ENCODE peak calls at places on chromosomes 7 and 10, in six cellular contexts. One of them, this sample, is unnamed.
A peak's percentile ranks its signal among the peaks of the same experiment; 100 is the strongest.

GRCh38 chr10:122172311-122173008 is 98.6 kb upstream of the BTBD16 start:
- DNase-seq in ascending aorta: no peak
- DNase-seq in IMR-90: no peak
- DNase-seq in HL-60: no peak
- DNase-seq in endodermal cell: no peak
- DNase-seq in endothelial cell of umbilical vein: no peak
- DNase-seq in this sample: no peak

GRCh38 chr7:128026551-128026950 is 4.7 kb downstream of the LRRC4 start:
- DNase-seq in endodermal cell: no peak
- DNase-seq in ascending aorta: no peak
- DNase-seq in IMR-90: no peak
- DNase-seq in HL-60: no peak
- DNase-seq in endothelial cell of umbilical vein: no peak
- DNase-seq in this sample: no peak

GRCh38 chr10:129756912-129757861 is 206.9 kb downstream of the EBF3 start:
- DNase-seq in endodermal cell: peak; percentile 42
- DNase-seq in HL-60: peak; percentile 49
- DNase-seq in ascending aorta: no peak
- DNase-seq in IMR-90: no peak
- DNase-seq in endothelial cell of umbilical vein: no peak
- DNase-seq in this sample: peak; percentile 16

GRCh38 chr7:234041-234711 is 41.8 kb downstream of the FAM20C start:
- DNase-seq in endodermal cell: no peak
- DNase-seq in endothelial cell of umbilical vein: no peak
- DNase-seq in ascending aorta: no peak
- DNase-seq in IMR-90: peak; percentile 21
- DNase-seq in HL-60: no peak
- DNase-seq in this sample: no peak

GRCh38 chr10:13140627-13141190 is 20.6 kb upstream of the MCM10 start:
- DNase-seq in ascending aorta: no peak
- DNase-seq in IMR-90: no peak
- DNase-seq in endodermal cell: no peak
- DNase-seq in HL-60: no peak
- DNase-seq in endothelial cell of umbilical vein: no peak
- DNase-seq in this sample: no peak

GRCh38 chr10:22475857-22476600 is 130.7 kb downstream of the SPAG6 start:
- DNase-seq in ascending aorta: no peak
- DNase-seq in endothelial cell of umbilical vein: no peak
- DNase-seq in IMR-90: no peak
- DNase-seq in endodermal cell: no peak
- DNase-seq in HL-60: peak; percentile 1
- DNase-seq in this sample: peak; percentile 4

GRCh38 chr10:121511943-121512342 is 86.3 kb downstream of the FGFR2 start:
- DNase-seq in endothelial cell of umbilical vein: no peak
- DNase-seq in endodermal cell: no peak
- DNase-seq in HL-60: no peak
- DNase-seq in ascending aorta: no peak
- DNase-seq in IMR-90: no peak
- DNase-seq in this sample: no peak

GRCh38 chr10:119316729-119317097 is 109.3 kb downstream of the GRK5 start:
- DNase-seq in IMR-90: peak; percentile 92
- DNase-seq in HL-60: no peak
- DNase-seq in endothelial cell of umbilical vein: peak; percentile 67
- DNase-seq in ascending aorta: no peak
- DNase-seq in endodermal cell: peak; percentile 70
- DNase-seq in this sample: peak; percentile 78

GRCh38 chr10:5534051-5534821 is 9.5 kb downstream of the CALML3 start:
- DNase-seq in IMR-90: no peak
- DNase-seq in ascending aorta: no peak
- DNase-seq in endothelial cell of umbilical vein: no peak
- DNase-seq in endodermal cell: peak; percentile 27
- DNase-seq in HL-60: no peak
- DNase-seq in this sample: no peak

GRCh38 chr7:13880789-13881188 is 108.7 kb downstream of the ETV1 start:
- DNase-seq in endothelial cell of umbilical vein: no peak
- DNase-seq in HL-60: no peak
- DNase-seq in ascending aorta: no peak
- DNase-seq in IMR-90: peak; percentile 91
- DNase-seq in endodermal cell: no peak
- DNase-seq in this sample: peak; percentile 63

GRCh38 chr10:82934429-82934828 is 1059.4 kb downstream of the NRG3 start:
- DNase-seq in ascending aorta: no peak
- DNase-seq in IMR-90: no peak
- DNase-seq in HL-60: no peak
- DNase-seq in endothelial cell of umbilical vein: peak; percentile 19
- DNase-seq in endodermal cell: peak; percentile 54
- DNase-seq in this sample: peak; percentile 13

GRCh38 chr10:84310470-84310869 is 17.9 kb upstream of the CCSER2 start:
- DNase-seq in ascending aorta: no peak
- DNase-seq in HL-60: no peak
- DNase-seq in endodermal cell: no peak
- DNase-seq in IMR-90: peak; percentile 86
- DNase-seq in endothelial cell of umbilical vein: no peak
- DNase-seq in this sample: peak; percentile 45

GRCh38 chr7:101875215-101875846 is 57.9 kb downstream of the CUX1 start:
- DNase-seq in ascending aorta: no peak
- DNase-seq in endodermal cell: no peak
- DNase-seq in IMR-90: no peak
- DNase-seq in HL-60: no peak
- DNase-seq in endothelial cell of umbilical vein: no peak
- DNase-seq in this sample: no peak

GRCh38 chr10:65419629-65420028 is 1506.2 kb upstream of the LRRTM3 start:
- DNase-seq in ascending aorta: no peak
- DNase-seq in endothelial cell of umbilical vein: peak; percentile 39
- DNase-seq in HL-60: no peak
- DNase-seq in IMR-90: no peak
- DNase-seq in endodermal cell: no peak
- DNase-seq in this sample: no peak

GRCh38 chr7:132045002-132045401 is 488.6 kb upstream of the PODXL start:
- DNase-seq in ascending aorta: no peak
- DNase-seq in endothelial cell of umbilical vein: no peak
- DNase-seq in IMR-90: no peak
- DNase-seq in endodermal cell: no peak
- DNase-seq in HL-60: no peak
- DNase-seq in this sample: no peak

GRCh38 chr10:132548869-132549268 is 11.3 kb downstream of the INPP5A start:
- DNase-seq in endodermal cell: no peak
- DNase-seq in HL-60: no peak
- DNase-seq in ascending aorta: no peak
- DNase-seq in endothelial cell of umbilical vein: no peak
- DNase-seq in IMR-90: no peak
- DNase-seq in this sample: no peak

GRCh38 chr7:2431260-2431867 is 28.0 kb downstream of the CHST12 start:
- DNase-seq in ascending aorta: no peak
- DNase-seq in IMR-90: no peak
- DNase-seq in endothelial cell of umbilical vein: peak; percentile 9
- DNase-seq in HL-60: peak; percentile 61
- DNase-seq in endodermal cell: peak; percentile 84
- DNase-seq in this sample: no peak
- TF ChIP-seq CTCF in ascending aorta: peak; percentile 25
- TF ChIP-seq CTCF in IMR-90: peak; percentile 18
- TF ChIP-seq CTCF in endothelial cell of umbilical vein: peak; percentile 68
- TF ChIP-seq CTCF in HL-60: peak; percentile 55
- TF ChIP-seq CTCF in endodermal cell: peak; percentile 84
- TF ChIP-seq CTCF in this sample: peak; percentile 60

GRCh38 chr7:106777666-106778299 is 87.3 kb upstream of the PIK3CG start:
- DNase-seq in endodermal cell: no peak
- DNase-seq in endothelial cell of umbilical vein: no peak
- DNase-seq in ascending aorta: no peak
- DNase-seq in HL-60: no peak
- DNase-seq in IMR-90: no peak
- DNase-seq in this sample: no peak
- H3K27ac ChIP-seq in endodermal cell: no peak overlapping the region
- H3K27ac ChIP-seq in endothelial cell of umbilical vein: no peak overlapping the region
- H3K27ac ChIP-seq in ascending aorta: no peak overlapping the region
- H3K27ac ChIP-seq in HL-60: no peak overlapping the region
- H3K27ac ChIP-seq in IMR-90: peak overlapping the region; percentile 7
- H3K27ac ChIP-seq in this sample: no peak overlapping the region

GRCh38 chr7:109073543-109073942 is 503.9 kb downstream of the DNAJB9 start:
- DNase-seq in ascending aorta: no peak
- DNase-seq in endodermal cell: no peak
- DNase-seq in endothelial cell of umbilical vein: no peak
- DNase-seq in IMR-90: no peak
- DNase-seq in HL-60: no peak
- DNase-seq in this sample: no peak
- H3K27me3 ChIP-seq in ascending aorta: no peaks in the 10 kb centered on the region
- H3K27me3 ChIP-seq in endodermal cell: no peaks in the 10 kb centered on the region
- H3K27me3 ChIP-seq in endothelial cell of umbilical vein: no peaks in the 10 kb centered on the region
- H3K27me3 ChIP-seq in IMR-90: no peaks in the 10 kb centered on the region
- H3K27me3 ChIP-seq in HL-60: no peaks in the 10 kb centered on the region
- H3K27me3 ChIP-seq in this sample: no peaks in the 10 kb centered on the region

DNA sequence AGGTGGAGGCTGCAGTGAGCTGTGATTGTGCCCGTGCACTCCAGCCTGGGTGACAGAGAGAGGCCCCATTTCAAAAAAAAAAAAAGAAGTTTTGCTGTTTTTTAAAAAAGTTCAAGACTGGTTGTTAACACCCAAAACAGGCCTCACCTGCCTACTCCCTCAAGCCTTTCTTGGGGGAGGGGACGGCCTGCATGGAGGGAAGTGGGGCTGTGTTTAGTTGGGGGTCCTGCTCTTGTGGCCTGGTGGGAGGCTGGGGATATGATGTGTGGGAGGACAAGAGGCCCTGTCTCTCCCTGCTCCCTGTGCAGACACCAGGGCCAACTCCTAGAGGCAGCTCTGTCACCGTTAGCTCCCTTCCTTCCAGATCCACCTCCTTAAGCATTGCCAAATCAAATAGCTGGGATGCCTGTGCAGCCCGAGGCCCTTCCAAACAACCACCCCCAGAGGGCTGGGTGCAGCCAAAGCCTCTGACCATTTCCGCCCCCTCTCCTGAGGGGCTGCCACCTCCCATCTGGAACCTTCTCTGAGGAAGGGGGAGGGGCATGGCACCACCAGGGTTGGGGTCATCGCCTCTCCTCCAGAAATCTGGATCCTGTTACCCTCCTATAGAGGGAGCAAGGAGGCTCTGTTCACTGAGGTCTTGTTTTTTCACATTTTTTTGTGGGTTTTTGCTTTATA is 32.9 kb upstream of the ANKRD2 start:
- DNase-seq in ascending aorta: no peak
- DNase-seq in HL-60: no peak
- DNase-seq in endothelial cell of umbilical vein: no peak
- DNase-seq in endodermal cell: peak; percentile 84
- DNase-seq in IMR-90: peak; percentile 84
- DNase-seq in this sample: no peak
- TF ChIP-seq CTCF in ascending aorta: peak; percentile 27
- TF ChIP-seq CTCF in HL-60: no peak
- TF ChIP-seq CTCF in endothelial cell of umbilical vein: no peak
- TF ChIP-seq CTCF in endodermal cell: peak; percentile 59
- TF ChIP-seq CTCF in IMR-90: peak; percentile 46
- TF ChIP-seq CTCF in this sample: peak; percentile 29

DNA sequence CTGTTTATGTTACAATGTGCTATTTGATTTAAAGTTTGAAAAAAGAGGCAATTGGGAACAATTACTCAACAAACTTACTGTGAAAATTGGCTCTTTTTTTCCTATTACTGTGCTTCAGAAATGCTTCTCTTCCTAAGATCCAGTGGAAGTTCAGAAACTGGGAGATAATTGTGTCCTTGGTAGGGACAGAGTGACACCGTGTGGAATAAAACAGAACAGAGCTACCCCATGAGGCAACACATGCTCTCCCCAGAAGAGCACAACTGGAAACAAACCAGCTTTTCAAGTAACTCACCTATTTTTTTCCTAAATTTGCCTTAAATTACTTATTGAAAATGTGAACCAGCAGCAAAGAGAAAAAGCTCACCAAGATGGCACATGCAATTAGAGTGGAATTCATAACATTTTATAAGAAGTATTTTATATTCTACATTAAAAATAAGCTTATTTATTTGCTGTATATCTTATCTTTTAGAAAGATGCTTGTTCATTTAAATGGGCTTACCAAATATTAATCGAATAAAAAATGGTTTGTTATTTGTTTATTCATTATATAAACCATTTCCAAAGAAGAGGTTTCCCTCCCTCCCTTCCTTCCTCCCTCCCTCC is 346.1 kb upstream of the ANKRD30A start:
- DNase-seq in endothelial cell of umbilical vein: peak; percentile 87
- DNase-seq in IMR-90: peak; percentile 81
- DNase-seq in endodermal cell: peak; percentile 74
- DNase-seq in ascending aorta: no peak
- DNase-seq in HL-60: no peak
- DNase-seq in this sample: peak; percentile 61
- H3K27ac ChIP-seq in endothelial cell of umbilical vein: no peak overlapping the region
- H3K27ac ChIP-seq in IMR-90: no peak overlapping the region
- H3K27ac ChIP-seq in endodermal cell: no peak overlapping the region
- H3K27ac ChIP-seq in ascending aorta: no peak overlapping the region
- H3K27ac ChIP-seq in HL-60: no peak overlapping the region
- H3K27ac ChIP-seq in this sample: no peak overlapping the region

GRCh38 chr7:74320645-74321178 is 31.5 kb downstream of the CLIP2 start:
- DNase-seq in endodermal cell: peak; percentile 70
- DNase-seq in HL-60: no peak
- DNase-seq in ascending aorta: no peak
- DNase-seq in IMR-90: no peak
- DNase-seq in endothelial cell of umbilical vein: no peak
- DNase-seq in this sample: no peak

GRCh38 chr7:74324499-74325229 is 35.5 kb downstream of the CLIP2 start:
- DNase-seq in endodermal cell: no peak
- DNase-seq in ascending aorta: no peak
- DNase-seq in HL-60: no peak
- DNase-seq in IMR-90: no peak
- DNase-seq in endothelial cell of umbilical vein: no peak
- DNase-seq in this sample: no peak

GRCh38 chr7:74329225-74329624 is 40.0 kb downstream of the CLIP2 start:
- DNase-seq in endodermal cell: no peak
- DNase-seq in IMR-90: no peak
- DNase-seq in HL-60: no peak
- DNase-seq in ascending aorta: no peak
- DNase-seq in endothelial cell of umbilical vein: no peak
- DNase-seq in this sample: no peak

DNA sequence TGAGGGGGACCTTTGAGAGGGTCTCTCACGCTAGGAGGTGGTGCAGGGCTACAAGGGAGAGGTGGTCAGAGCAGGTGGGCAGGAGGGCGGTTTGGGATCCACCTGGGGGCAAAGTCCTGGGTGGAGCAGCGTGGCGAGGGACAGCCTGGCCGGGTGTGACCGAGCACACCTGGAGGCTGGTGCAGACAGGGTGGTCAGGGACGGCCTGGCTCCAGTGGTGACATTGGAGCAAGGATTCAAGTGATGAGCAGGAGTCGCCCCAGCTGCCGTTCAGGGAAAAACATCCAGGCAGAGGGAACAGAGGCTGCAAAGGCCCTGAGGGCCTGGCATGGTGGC is 36.0 kb downstream of the CLIP2 start:
- DNase-seq in endothelial cell of umbilical vein: no peak
- DNase-seq in HL-60: no peak
- DNase-seq in IMR-90: no peak
- DNase-seq in endodermal cell: no peak
- DNase-seq in ascending aorta: no peak
- DNase-seq in this sample: no peak
- H3K27me3 ChIP-seq in endothelial cell of umbilical vein: no peaks in the 10 kb centered on the region
- H3K27me3 ChIP-seq in HL-60: no peaks in the 10 kb centered on the region
- H3K27me3 ChIP-seq in IMR-90: no peaks in the 10 kb centered on the region
- H3K27me3 ChIP-seq in endodermal cell: no peaks in the 10 kb centered on the region
- H3K27me3 ChIP-seq in ascending aorta: no peaks in the 10 kb centered on the region
- H3K27me3 ChIP-seq in this sample: no peaks in the 10 kb centered on the region

GRCh38 chr10:95728535-95728934 is 27.4 kb upstream of the ENTPD1 start:
- DNase-seq in endothelial cell of umbilical vein: peak; percentile 54
- DNase-seq in endodermal cell: no peak
- DNase-seq in IMR-90: peak; percentile 3
- DNase-seq in HL-60: peak; percentile 48
- DNase-seq in ascending aorta: no peak
- DNase-seq in this sample: no peak
- TF ChIP-seq CTCF in endothelial cell of umbilical vein: no peak
- TF ChIP-seq CTCF in endodermal cell: no peak
- TF ChIP-seq CTCF in IMR-90: no peak
- TF ChIP-seq CTCF in HL-60: no peak
- TF ChIP-seq CTCF in ascending aorta: no peak
- TF ChIP-seq CTCF in this sample: no peak